ENCODE peak calls at places on chromosomes 13 and 19, in ten cellular contexts. E is AG10803; I is cardiac fibroblast; B is HFF-Myc; G is NCI-H774; P is retinal pigment epithelial cell; K is cerebellar cortex; M is activated naive CD4-positive, alpha-beta T cell treated with anti-CD3 and anti-CD28 coated beads for 36 hours; X is AG08395; H is CD4-positive, CD25-positive, alpha-beta regulatory T cell. F is an unnamed sample.

GRCh38 chr13:98171806-98172569 is 5.1 kb downstream of the RNF113B start:
- DNase-seq in G (no peak), P (no peak), E (peak), H (no peak), K (peak), M (no peak), I (peak), B (no peak), X (peak), F (no peak)

GRCh38 chr19:18233224-18233825 is 7.1 kb upstream of the PDE4C start:
- DNase-seq in I (peak), H (no peak), E (no peak), P (no peak), K (peak), B (no peak), M (peak), G (no peak), X (peak), F (peak)

GRCh38 chr13:109145631-109146030 is 516.2 kb downstream of the MYO16 start:
- DNase-seq in H (no peak), P (peak), X (peak), E (peak), M (peak), I (peak), B (peak), G (peak), K (peak), F (no peak)

GRCh38 chr13:67421475-67421874 is 191.3 kb upstream of the PCDH9 start:
- DNase-seq in B (no peak), M (no peak), H (no peak), E (no peak), X (no peak), G (no peak), K (no peak), I (no peak), P (no peak), F (no peak)

GRCh38 chr13:102948006-102948405 is 102.2 kb downstream of the ERCC5 start:
- DNase-seq in X (no peak), B (no peak), I (peak), H (no peak), K (peak), E (no peak), G (no peak), P (no peak), M (no peak), F (no peak)

GRCh38 chr13:113875829-113876228 is 12.0 kb upstream of the GAS6 start:
- DNase-seq in B (no peak), M (no peak), E (no peak), I (no peak), G (no peak), X (no peak), K (no peak), P (no peak), H (no peak), F (no peak)

GRCh38 chr19:39805120-39805519 is 26.5 kb downstream of the LEUTX start:
- DNase-seq in E (no peak), H (no peak), I (peak), P (no peak), X (no peak), K (no peak), B (no peak), M (no peak), G (no peak), F (no peak)

GRCh38 chr13:55761986-55762385 is 1378.7 kb upstream of the PRR20A start:
- DNase-seq in H (no peak), K (no peak), B (no peak), G (no peak), M (no peak), X (no peak), E (no peak), I (no peak), P (no peak), F (no peak)

GRCh38 chr13:27283906-27284523 is 13.4 kb downstream of the RASL11A start:
- DNase-seq in E (peak), K (no peak), B (no peak), G (no peak), H (no peak), X (peak), M (peak), P (no peak), I (peak), F (no peak)

GRCh38 chr13:102033316-102033715 is 368.5 kb downstream of the FGF14 start:
- DNase-seq in E (no peak), I (no peak), P (no peak), B (no peak), X (no peak), H (no peak), G (no peak), K (no peak), M (no peak), F (no peak)

GRCh38 chr13:61415749-61416148 is at the start of gene PCDH20:
- DNase-seq in X (no peak), M (no peak), B (no peak), K (no peak), H (no peak), P (no peak), I (no peak), G (no peak), E (no peak), F (no peak)

GRCh38 chr13:86002921-86003488 is 203.8 kb upstream of the SLITRK6 start:
- DNase-seq in P (peak), X (no peak), H (no peak), K (no peak), M (no peak), E (no peak), B (no peak), G (peak), I (no peak), F (no peak)

GRCh38 chr13:113410472-113411201 is 42.7 kb downstream of the ADPRHL1 start:
- DNase-seq in G (no peak), P (peak), E (peak), B (peak), H (no peak), I (peak), X (peak), M (no peak), K (no peak), F (no peak)

GRCh38 chr19:20244356-20244755 is 77.3 kb downstream of the ZNF486 start:
- DNase-seq in G (no peak), P (no peak), E (no peak), K (no peak), X (no peak), B (no peak), H (no peak), M (no peak), I (no peak), F (no peak)

F was measured in T-helper 17 cell.